ENCODE peak calls at places on chromosomes 7 and 10, in six cellular contexts. R, V, D, N, Z and K are unnamed samples. For H3K4me1, the result is how much of the 10 kb centered on the place peaks cover.

GRCh38 chr10:80408198-80409085 is at the start of gene PRXL2A:
- DNase-seq in D (peak), V (no peak), N (peak), Z (peak), R (no peak), K (peak)

GRCh38 chr10:77023396-77023795 is 614.2 kb downstream of the KCNMA1 start:
- DNase-seq in D (no peak), R (no peak), V (no peak), N (no peak), Z (no peak), K (no peak)

GRCh38 chr7:94250984-94251383 is 143.7 kb upstream of the COL1A2 start:
- DNase-seq in Z (no peak), D (no peak), V (no peak), R (no peak), N (no peak), K (no peak)

GRCh38 chr10:836782-837181 is 94.7 kb downstream of the LARP4B start:
- DNase-seq in V (no peak), R (no peak), D (no peak), N (no peak), Z (no peak), K (no peak)

GRCh38 chr7:123198668-123199652 is 809 bp downstream of the SLC13A1 start:
- DNase-seq in D (no peak), R (no peak), Z (no peak), V (no peak), N (no peak), K (no peak)

GRCh38 chr7:148699024-148699771 is 495 bp downstream of the CUL1 start:
- DNase-seq in D (peak), R (no peak), Z (peak), N (peak), V (peak), K (peak)

GRCh38 chr10:103415581-103415980 is 19.2 kb downstream of the PDCD11 start:
- DNase-seq in V (no peak), D (no peak), R (no peak), Z (no peak), N (no peak), K (no peak)

GRCh38 chr10:5589963-5590511 is 65.3 kb downstream of the CALML3 start:
- DNase-seq in Z (no peak), D (no peak), N (peak), R (no peak), V (peak), K (no peak)

GRCh38 chr7:116571037-116571436 is 46.2 kb downstream of the CAV1 start:
- DNase-seq in N (peak), R (no peak), D (no peak), Z (no peak), V (peak), K (no peak)

GRCh38 chr10:50991496-50992355 is 82.6 kb upstream of the PRKG1 start:
- DNase-seq in Z (no peak), R (no peak), D (peak), N (peak), V (peak), K (peak)

GRCh38 chr7:110868458-110868857 is 222.5 kb upstream of the LRRN3 start:
- DNase-seq in D (no peak), V (no peak), N (no peak), R (no peak), Z (no peak), K (no peak)

GRCh38 chr7:82156168-82156567 is 287.4 kb downstream of the CACNA2D1 start:
- DNase-seq in R (no peak), V (no peak), Z (no peak), N (no peak), D (no peak), K (no peak)

GRCh38 chr7:152341914-152342236 is 93.9 kb downstream of the KMT2C start:
- DNase-seq in D (no peak), N (no peak), Z (no peak), V (no peak), R (no peak), K (no peak)

GRCh38 chr7:22120391-22121053 is 174.8 kb upstream of the CDCA7L start:
- DNase-seq in D (no peak), R (no peak), N (no peak), V (no peak), Z (no peak), K (no peak)

GRCh38 chr10:14588084-14588937 is 186.4 kb downstream of the FAM107B start:
- DNase-seq in R (no peak), Z (no peak), V (peak), D (no peak), N (peak), K (no peak)

GRCh38 chr7:116454377-116454776 is 45.2 kb upstream of the CAV2 start:
- DNase-seq in D (no peak), V (no peak), N (no peak), R (no peak), Z (no peak), K (no peak)

GRCh38 chr7:149291036-149291835 is 29.2 kb downstream of the ZNF783 start:
- DNase-seq in V (no peak), D (no peak), N (no peak), R (no peak), Z (no peak), K (no peak)

GRCh38 chr7:6616854-6617643 is 1.6 kb downstream of the ZNF853 start:
- DNase-seq in R (no peak), Z (no peak), D (no peak), V (no peak), N (no peak), K (no peak)

GRCh38 chr10:132865236-132865635 is 77.1 kb downstream of the CFAP46 start:
- DNase-seq in D (peak), N (no peak), Z (no peak), V (no peak), R (no peak), K (peak)

GRCh38 chr10:42962120-42962901 is 114.6 kb upstream of the RET start:
- DNase-seq in R (no peak), D (no peak), N (no peak), Z (no peak), V (no peak), K (peak)

GRCh38 chr10:1411956-1412355 is 325.4 kb downstream of the ADARB2 start:
- DNase-seq in Z (no peak), V (no peak), D (no peak), N (no peak), R (no peak), K (no peak)

GRCh38 chr10:6973904-6974303 is 393.8 kb upstream of the PRKCQ start:
- DNase-seq in D (no peak), N (no peak), R (no peak), Z (no peak), V (no peak), K (no peak)

GRCh38 chr7:7181519-7182155 is 707 bp upstream of the C1GALT1 start:
- DNase-seq in V (peak), D (peak), N (no peak), Z (peak), R (no peak), K (peak)

GRCh38 chr7:102834999-102835398 is 77.8 kb upstream of the LRRC17 start:
- DNase-seq in Z (no peak), N (peak), V (peak), D (no peak), R (peak), K (no peak)

GRCh38 chr7:108253275-108254044 is 123.3 kb upstream of the LAMB4 start:
- DNase-seq in V (no peak), N (no peak), R (no peak), Z (no peak), D (no peak), K (no peak)

GRCh38 chr7:1579481-1580421 is 9.9 kb upstream of the PSMG3 start:
- DNase-seq in N (peak), V (peak), D (peak), R (no peak), Z (peak), K (peak)

GRCh38 chr10:69636626-69637550 is 6.8 kb downstream of the FAM241B start:
- DNase-seq in D (no peak), Z (no peak), N (no peak), R (no peak), V (no peak), K (no peak)

GRCh38 chr10:35324196-35324595 is 12.1 kb upstream of the CCNY start:
- DNase-seq in Z (no peak), D (no peak), R (no peak), V (peak), N (no peak), K (no peak)

GRCh38 chr10:87930141-87930540 is 66.7 kb downstream of the PTEN start:
- DNase-seq in V (no peak), Z (no peak), R (no peak), D (no peak), N (no peak), K (no peak)
- H3K4me1 ChIP-seq in V (under half), Z (under half), R (under half), D (under half), N (under half), K (half or more)

DNA sequence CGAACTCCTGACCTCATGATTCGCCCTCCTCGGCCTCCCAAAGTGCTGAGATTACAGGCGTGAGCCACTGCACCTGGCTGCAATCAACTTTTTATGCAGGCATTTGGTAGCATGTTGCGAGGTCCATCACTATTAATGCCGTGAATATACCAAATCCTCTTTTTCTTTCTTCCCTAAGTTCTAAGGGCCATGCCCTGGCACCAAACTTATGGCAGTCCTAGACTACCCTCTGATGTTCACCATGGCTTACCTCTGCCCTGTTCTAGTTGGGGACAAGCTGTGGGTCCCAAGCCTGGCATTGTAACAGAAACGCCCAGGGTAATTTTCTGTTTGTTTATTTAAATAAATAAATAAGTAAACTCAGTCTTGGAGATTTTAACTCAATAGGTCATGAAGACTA is 13.3 kb downstream of the PRSS2 start:
- DNase-seq in N (no peak), R (no peak), V (no peak), Z (no peak), D (no peak), K (no peak)
- H3K4me1 ChIP-seq in N (under half), R (under half), V (under half), Z (under half), D (under half), K (under half)

GRCh38 chr10:122380703-122381102 is 6.2 kb downstream of the PLEKHA1 start:
- DNase-seq in Z (no peak), R (no peak), N (no peak), V (no peak), D (no peak), K (no peak)

GRCh38 chr10:122381680-122382079 is 7.2 kb downstream of the PLEKHA1 start:
- DNase-seq in Z (no peak), R (no peak), D (no peak), N (no peak), V (no peak), K (no peak)

GRCh38 chr10:122379537-122379936 is 5.0 kb downstream of the PLEKHA1 start:
- DNase-seq in R (no peak), D (no peak), Z (no peak), N (no peak), V (no peak), K (no peak)

GRCh38 chr10:122376364-122376961 is 2.0 kb downstream of the PLEKHA1 start:
- DNase-seq in V (no peak), N (peak), Z (no peak), D (no peak), R (no peak), K (no peak)

DNA sequence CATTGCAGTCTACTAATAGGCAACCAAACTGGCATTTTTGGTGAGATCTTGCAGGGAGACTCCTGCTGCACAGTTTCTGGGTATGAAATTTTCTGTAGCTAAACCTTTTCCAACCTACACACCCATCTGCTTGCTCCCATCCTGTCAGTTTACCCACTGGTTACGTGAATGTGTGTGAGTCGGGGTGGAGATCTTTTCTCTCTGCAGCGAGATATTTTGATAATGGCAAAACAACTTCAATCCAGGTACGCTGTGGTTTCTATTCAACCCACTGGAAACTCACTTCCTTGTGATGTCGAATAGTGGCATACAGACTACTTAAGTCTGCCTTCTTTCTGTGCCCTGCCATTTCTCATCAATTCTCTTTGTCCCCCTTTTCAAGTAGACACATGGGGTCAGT is 4.5 kb downstream of the PLEKHA1 start:
- DNase-seq in R (no peak), D (no peak), N (no peak), V (no peak), Z (no peak), K (no peak)
- H3K4me1 ChIP-seq in R (under half), D (under half), N (under half), V (under half), Z (under half), K (under half)

GRCh38 chr10:130621231-130621775 is 485.1 kb downstream of the GLRX3 start:
- DNase-seq in V (no peak), D (no peak), Z (no peak), R (no peak), N (no peak), K (no peak)
- H3K4me1 ChIP-seq in V (under half), D (under half), Z (under half), R (under half), N (under half), K (under half)

GRCh38 chr7:150375662-150376521 is 3.2 kb upstream of the ZNF775 start:
- DNase-seq in N (no peak), Z (no peak), D (no peak), R (no peak), V (no peak), K (no peak)
- H3K4me1 ChIP-seq in N (under half), Z (under half), D (under half), R (under half), V (under half), K (half or more)

DNA sequence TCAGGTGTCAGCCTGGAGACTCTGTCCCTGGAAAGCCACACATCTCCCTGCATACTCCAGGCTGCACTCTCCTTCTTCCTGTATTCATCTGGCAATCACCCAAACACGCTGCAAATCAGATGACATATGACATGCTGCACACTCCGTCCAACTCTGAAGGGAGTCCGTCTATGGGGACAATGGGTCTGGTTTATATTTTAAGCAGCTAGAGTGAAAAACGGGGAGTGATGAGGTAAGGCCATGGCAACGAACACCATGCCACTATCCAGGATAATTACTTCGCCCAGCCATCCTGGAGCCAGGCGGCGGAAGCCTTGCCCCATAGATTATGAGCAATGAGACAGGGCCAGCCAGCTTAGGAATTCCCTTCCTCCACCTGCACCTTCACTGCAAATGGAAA is 140.1 kb downstream of the PLXNA4 start:
- DNase-seq in Z (no peak), D (no peak), V (no peak), R (no peak), N (no peak), K (no peak)
- H3K4me1 ChIP-seq in Z (under half), D (under half), V (under half), R (under half), N (under half), K (under half)

DNA sequence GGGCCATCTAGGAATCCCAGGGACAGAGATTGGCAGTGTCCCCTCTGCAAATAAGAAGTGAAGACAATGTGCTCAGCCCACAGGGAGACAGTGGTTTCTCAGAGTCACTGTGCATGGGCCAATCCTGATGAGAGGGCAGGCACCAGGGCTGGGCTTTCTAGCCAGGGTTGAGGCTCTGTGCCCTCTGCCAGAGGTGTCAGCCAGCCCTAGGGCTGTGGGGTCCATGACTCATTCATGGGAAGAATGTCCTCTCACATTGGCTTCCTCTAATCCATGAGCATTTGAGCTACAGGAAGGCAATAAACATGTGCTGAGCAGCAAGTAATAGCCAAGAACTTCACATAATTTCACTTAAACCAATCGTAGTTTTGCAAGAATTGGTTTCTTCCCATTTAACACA is 482.0 kb upstream of the MGMT start:
- DNase-seq in Z (no peak), R (no peak), N (no peak), V (no peak), D (no peak), K (no peak)
- H3K4me1 ChIP-seq in Z (under half), R (under half), N (under half), V (under half), D (under half), K (under half)

GRCh38 chr10:104766341-104766740 is 125.3 kb downstream of the SORCS3 start:
- DNase-seq in D (no peak), R (peak), Z (no peak), N (no peak), V (no peak), K (no peak)
- H3K4me1 ChIP-seq in D (under half), R (under half), Z (under half), N (under half), V (under half), K (under half)

DNA sequence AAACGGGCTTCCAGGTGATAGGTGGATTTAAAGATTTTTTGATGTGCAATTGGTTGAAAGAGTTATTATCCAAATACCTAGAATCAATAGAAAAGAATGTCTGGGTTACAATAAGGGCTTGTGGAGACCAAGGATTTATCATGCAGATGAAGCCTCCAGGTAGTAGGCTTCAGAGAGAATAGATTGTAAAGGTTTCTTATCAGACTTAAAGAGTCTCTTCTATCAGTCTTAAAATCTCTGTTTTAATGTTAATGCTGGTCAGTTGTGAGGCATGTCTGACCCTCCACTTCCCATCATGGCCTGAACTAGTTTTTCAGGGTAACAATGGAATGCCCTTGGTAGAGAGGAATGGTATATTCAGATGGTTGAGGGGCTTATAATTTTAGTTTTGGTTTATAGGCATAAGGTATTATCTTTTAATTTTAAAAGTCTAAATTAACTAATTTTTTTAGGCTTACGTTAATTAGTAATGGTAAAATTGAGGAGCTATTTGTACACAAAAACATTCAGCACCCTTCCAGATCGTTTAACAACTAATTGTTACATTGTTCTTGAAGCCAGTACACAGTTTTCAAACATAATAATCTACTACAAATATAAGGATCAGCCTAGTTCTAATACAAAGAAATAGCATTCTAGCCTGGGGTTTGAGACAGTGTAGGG is 704.2 kb upstream of the MBL2 start:
- DNase-seq in D (no peak), V (no peak), N (no peak), Z (no peak), R (no peak), K (no peak)
- H3K4me1 ChIP-seq in D (under half), V (under half), N (under half), Z (under half), R (under half), K (under half)

GRCh38 chr7:30473393-30473775 is 5.2 kb downstream of the NOD1 start:
- DNase-seq in R (no peak), N (peak), V (no peak), D (no peak), Z (no peak), K (no peak)

GRCh38 chr7:30472771-30473392 is 5.7 kb downstream of the NOD1 start:
- DNase-seq in N (peak), R (no peak), D (no peak), Z (no peak), V (peak), K (no peak)

GRCh38 chr7:30471205-30471604 is 7.4 kb downstream of the NOD1 start:
- DNase-seq in D (no peak), N (no peak), Z (no peak), V (no peak), R (no peak), K (no peak)

GRCh38 chr7:30470783-30471182 is 7.8 kb downstream of the NOD1 start:
- DNase-seq in R (no peak), V (peak), Z (no peak), N (peak), D (peak), K (no peak)

DNA sequence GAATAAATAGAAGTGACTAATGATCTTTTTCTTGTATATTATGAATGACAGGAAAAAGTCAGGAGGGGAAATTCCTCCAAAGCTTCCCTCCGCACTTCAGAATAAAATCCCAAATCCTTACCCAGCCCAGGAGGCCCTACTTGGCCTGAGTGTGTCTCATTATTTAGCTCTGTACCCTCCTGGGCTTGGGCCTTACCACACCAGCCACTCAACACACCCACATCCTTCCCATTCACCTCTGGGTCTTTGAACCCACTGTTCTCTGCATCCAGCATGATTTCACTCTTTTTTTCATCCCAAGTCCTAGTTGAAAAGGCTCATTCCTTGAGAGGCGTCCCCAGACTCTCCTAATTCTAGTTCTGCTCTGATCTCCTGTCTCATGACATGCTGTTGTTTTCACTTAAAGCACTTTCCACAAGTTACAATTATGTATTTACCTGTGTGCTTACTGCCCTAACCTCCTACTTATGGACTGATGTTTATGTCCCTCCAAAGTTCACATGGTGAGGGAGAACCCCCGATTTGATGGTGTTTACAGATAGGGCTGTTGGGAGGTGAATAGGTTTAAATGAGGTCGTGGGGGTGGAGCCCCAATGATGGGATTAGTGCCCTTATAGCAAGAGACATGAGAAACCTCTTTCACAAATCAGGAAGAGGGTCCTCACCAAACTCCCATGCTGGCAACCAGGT is 6.4 kb downstream of the NOD1 start:
- DNase-seq in Z (no peak), D (no peak), R (no peak), N (peak), V (no peak), K (no peak)
- H3K4me1 ChIP-seq in Z (under half), D (under half), R (under half), N (half or more), V (under half), K (half or more)